ENCODE peak calls at places on chromosomes 11 and 22, in four cellular contexts. D is GM12878, P is K562, X is SK-N-SH. M is an unnamed sample.

GRCh38 chr11:8019671-8020597 is 32.8 kb downstream of the EIF3F start:
- DNase-seq in X (peak), D (no peak), P (no peak), M (peak)

GRCh38 chr11:121067453-121067852 is 33.6 kb upstream of the TECTA start:
- DNase-seq in P (no peak), X (no peak), D (no peak), M (no peak)

GRCh38 chr11:66334605-66335442 is 1.4 kb downstream of the RIN1 start:
- DNase-seq in D (no peak), X (peak), P (no peak), M (no peak)

GRCh38 chr11:134751161-134751560 is 339.1 kb upstream of the B3GAT1 start:
- DNase-seq in P (no peak), X (no peak), D (no peak), M (no peak)

GRCh38 chr11:61715877-61716276 is 35.7 kb downstream of the DAGLA start:
- DNase-seq in D (no peak), P (no peak), X (no peak), M (no peak)

GRCh38 chr11:9313648-9314290 is 624 bp downstream of the TMEM41B start:
- DNase-seq in P (peak), D (no peak), X (no peak), M (no peak)

GRCh38 chr11:9260182-9261146 is 4.7 kb downstream of the DENND5A start:
- DNase-seq in D (no peak), P (no peak), X (peak), M (no peak)

GRCh38 chr11:44592125-44592643 is 26.7 kb downstream of the CD82 start:
- DNase-seq in P (no peak), X (no peak), D (no peak), M (no peak)

GRCh38 chr11:65316311-65316978 is 1.8 kb downstream of the CDC42EP2 start:
- DNase-seq in P (peak), X (no peak), D (no peak), M (no peak)

GRCh38 chr11:21475276-21475675 is 717.6 kb upstream of the ANO5 start:
- DNase-seq in P (no peak), D (no peak), X (no peak), M (no peak)

GRCh38 chr22:17121235-17122195 is at the start of gene TMEM121B:
- DNase-seq in D (no peak), X (peak), P (peak), M (peak)

GRCh38 chr11:23403210-23404185 is 543.2 kb upstream of the CCDC179 start:
- DNase-seq in P (peak), X (no peak), D (no peak), M (no peak)

DNA sequence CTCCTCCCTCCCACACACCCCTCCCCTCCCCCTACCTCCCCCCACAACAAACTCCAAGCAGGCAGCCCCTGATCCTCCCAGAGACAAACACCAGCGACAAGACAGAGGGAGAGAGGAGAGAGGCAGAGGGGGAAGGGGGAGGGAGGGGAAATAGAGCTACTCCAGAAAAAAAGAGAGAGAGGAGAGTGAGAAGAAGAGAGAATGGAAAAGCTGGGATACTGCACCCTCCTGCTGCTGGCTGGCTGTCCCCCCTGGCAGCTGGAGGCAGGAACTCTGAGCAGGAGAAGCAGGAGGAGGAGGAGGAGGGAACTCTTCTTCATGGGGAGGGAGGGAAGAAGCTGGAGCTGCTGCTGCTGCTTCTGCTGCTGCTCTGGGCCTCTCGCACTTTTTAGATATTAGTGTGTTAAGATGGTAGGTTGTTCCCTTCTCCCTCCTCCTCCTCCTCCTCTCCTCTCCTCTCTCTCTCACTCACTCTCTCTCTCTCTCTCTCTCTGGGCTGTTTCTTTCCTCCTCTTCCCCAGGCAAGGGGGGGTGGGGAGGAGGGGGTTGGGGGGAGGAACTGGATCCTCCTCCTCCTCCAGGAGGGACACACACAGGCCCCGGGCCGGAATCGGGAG is 435 bp downstream of the PHF21A start:
- DNase-seq in P (peak), D (no peak), X (peak), M (no peak)
- TF ChIP-seq CHD2 in P (no peak), D (no peak), X (no peak), M (no peak)

GRCh38 chr11:13260196-13260962 is 17.2 kb upstream of the BMAL1 start:
- DNase-seq in D (no peak), P (no peak), X (no peak), M (no peak)

GRCh38 chr11:13262096-13262495 is 15.5 kb upstream of the BMAL1 start:
- DNase-seq in P (no peak), D (no peak), X (no peak), M (no peak)

GRCh38 chr11:13259374-13259773 is 18.2 kb upstream of the BMAL1 start:
- DNase-seq in X (no peak), D (no peak), P (no peak), M (no peak)

GRCh38 chr11:13260963-13261599 is 16.5 kb upstream of the BMAL1 start:
- DNase-seq in D (no peak), X (no peak), P (no peak), M (no peak)

GRCh38 chr11:13261600-13262061 is 16.0 kb upstream of the BMAL1 start:
- DNase-seq in X (no peak), P (no peak), D (no peak), M (no peak)
- TF ChIP-seq NRF1 in X (no peak), P (no peak), D (no peak), M (no peak)

GRCh38 chr11:70016666-70017347 is 61.3 kb upstream of the ANO1 start:
- DNase-seq in X (no peak), D (no peak), P (no peak), M (no peak)
- TF ChIP-seq CHD2 in X (no peak), D (no peak), P (no peak), M (no peak)

GRCh38 chr22:49100764-49101163 is 726.9 kb downstream of the BRD1 start:
- DNase-seq in D (no peak), X (no peak), P (no peak), M (no peak)

GRCh38 chr22:49100316-49100715 is 727.4 kb downstream of the BRD1 start:
- DNase-seq in D (no peak), P (no peak), X (no peak), M (no peak)

GRCh38 chr22:49101225-49101624 is 726.4 kb downstream of the BRD1 start:
- DNase-seq in X (no peak), P (no peak), D (no peak), M (no peak)

GRCh38 chr22:49099089-49099488 is 728.6 kb downstream of the BRD1 start:
- DNase-seq in X (no peak), P (no peak), D (no peak), M (no peak)

DNA sequence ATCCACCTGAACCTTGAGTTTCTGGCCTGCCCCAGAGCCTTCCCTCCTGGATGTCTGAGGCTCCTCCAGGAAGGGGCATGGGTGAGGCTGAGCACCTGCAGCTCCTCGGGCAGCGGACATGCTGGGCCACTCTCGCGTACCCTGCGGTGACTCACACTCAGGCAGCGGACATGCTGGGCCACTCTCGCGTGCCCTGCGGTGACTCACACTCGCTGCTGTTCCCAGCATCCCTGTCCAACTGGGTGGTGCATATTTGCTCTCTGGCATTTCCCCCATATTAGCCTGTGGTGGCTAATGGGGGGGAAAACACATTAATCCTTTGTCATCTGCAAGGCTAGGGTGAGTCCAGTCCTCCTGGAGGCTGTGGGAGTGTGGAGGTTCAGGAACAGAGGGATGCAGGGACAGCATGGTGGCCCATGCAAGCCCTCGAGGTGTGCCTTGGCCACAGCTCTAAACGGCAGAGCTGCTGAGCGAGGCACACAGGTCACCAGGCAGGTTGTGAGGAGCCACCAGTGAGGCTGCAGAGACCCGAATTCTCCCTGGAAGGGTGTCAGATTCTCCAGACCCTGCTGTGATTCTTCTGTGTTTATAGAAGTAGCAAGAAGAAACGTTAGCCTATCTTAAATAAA is 728.1 kb downstream of the BRD1 start:
- DNase-seq in X (no peak), D (no peak), P (no peak), M (no peak)
- TF ChIP-seq NRF1 in X (no peak), D (no peak), P (no peak), M (no peak)

GRCh38 chr11:11169715-11170351 is 183.2 kb downstream of the CSNK2A3 start:
- DNase-seq in D (peak), P (no peak), X (no peak), M (no peak)
- TF ChIP-seq CHD2 in D (no peak), P (no peak), X (no peak), M (no peak)

GRCh38 chr11:125591659-125592304 is 870 bp upstream of the STT3A start:
- DNase-seq in X (peak), P (peak), D (no peak), M (no peak)
- TF ChIP-seq NRF1 in X (no peak), P (no peak), D (no peak), M (no peak)

GRCh38 chr11:11895672-11896071 is 53.9 kb downstream of the USP47 start:
- DNase-seq in P (no peak), D (no peak), X (no peak), M (no peak)
- TF ChIP-seq CHD2 in P (no peak), D (no peak), X (no peak), M (no peak)

GRCh38 chr11:67493548-67494370 is 10.9 kb downstream of the AIP start:
- DNase-seq in D (no peak), P (no peak), X (no peak), M (no peak)

GRCh38 chr11:67497656-67498291 is 7.4 kb downstream of the PITPNM1 start:
- DNase-seq in D (no peak), X (no peak), P (no peak), M (no peak)

GRCh38 chr11:67495234-67496005 is 9.7 kb downstream of the PITPNM1 start:
- DNase-seq in X (peak), D (no peak), P (no peak), M (no peak)

GRCh38 chr11:67494371-67495233 is 10.6 kb downstream of the PITPNM1 start:
- DNase-seq in P (no peak), X (peak), D (no peak), M (no peak)

DNA sequence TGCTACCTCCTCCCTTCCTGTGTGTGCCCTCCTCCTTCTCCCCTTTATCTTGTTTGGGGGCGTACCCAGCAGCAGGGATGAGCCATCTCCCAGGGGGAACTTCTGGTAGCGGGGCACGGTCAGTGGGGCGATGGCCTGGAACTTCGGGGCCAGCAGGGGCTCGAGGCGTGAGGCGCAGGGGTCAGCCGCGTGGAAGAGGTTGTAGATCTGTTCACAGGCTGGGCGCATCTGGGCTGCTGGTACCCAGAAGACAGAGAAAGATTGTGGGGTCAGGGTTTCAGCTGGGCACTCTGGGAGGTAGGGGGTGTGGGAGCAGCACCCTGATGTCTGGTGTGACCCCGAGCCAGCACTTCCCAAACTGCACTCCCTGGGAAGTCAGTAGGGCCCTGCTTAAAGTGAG is 9.1 kb downstream of the PITPNM1 start:
- DNase-seq in X (no peak), D (no peak), P (no peak), M (no peak)
- TF ChIP-seq NRF1 in X (no peak), D (no peak), P (no peak), M (no peak)

M was measured in H1.